ENCODE peak calls at places on chromosomes 11 and 22, in ten cellular contexts. One of them, this sample, is unnamed.

GRCh38 chr11:129148487-129148886 is 43.6 kb downstream of the ARHGAP32 start:
- DNase-seq in upper lobe of left lung: no peak
- DNase-seq in right lobe of liver: no peak
- DNase-seq in stomach: no peak
- DNase-seq in fibroblast of lung: no peak
- DNase-seq in hepatocyte: no peak
- DNase-seq in heart left ventricle: no peak
- DNase-seq in uterus: no peak
- DNase-seq in adrenal gland: no peak
- DNase-seq in heart right ventricle: no peak
- DNase-seq in this sample: no peak

GRCh38 chr11:76783294-76783900 is at the start of gene TSKU:
- DNase-seq in stomach: no peak
- DNase-seq in right lobe of liver: no peak
- DNase-seq in heart right ventricle: no peak
- DNase-seq in hepatocyte: no peak
- DNase-seq in fibroblast of lung: peak; percentile 24
- DNase-seq in upper lobe of left lung: no peak
- DNase-seq in uterus: no peak
- DNase-seq in adrenal gland: no peak
- DNase-seq in heart left ventricle: peak; percentile 63
- DNase-seq in this sample: no peak

GRCh38 chr22:49507607-49508292 is 319.9 kb downstream of the BRD1 start:
- DNase-seq in uterus: no peak
- DNase-seq in right lobe of liver: no peak
- DNase-seq in upper lobe of left lung: no peak
- DNase-seq in heart left ventricle: no peak
- DNase-seq in hepatocyte: no peak
- DNase-seq in stomach: peak; percentile 18
- DNase-seq in adrenal gland: no peak
- DNase-seq in fibroblast of lung: no peak
- DNase-seq in heart right ventricle: no peak
- DNase-seq in this sample: no peak

GRCh38 chr11:86818466-86819282 is 18.3 kb downstream of the PRSS23 start:
- DNase-seq in right lobe of liver: no peak
- DNase-seq in heart right ventricle: no peak
- DNase-seq in upper lobe of left lung: no peak
- DNase-seq in uterus: no peak
- DNase-seq in hepatocyte: peak; percentile 79
- DNase-seq in stomach: no peak
- DNase-seq in adrenal gland: no peak
- DNase-seq in fibroblast of lung: peak; percentile 88
- DNase-seq in heart left ventricle: no peak
- DNase-seq in this sample: peak; percentile 49

GRCh38 chr11:9943346-9944110 is 279.7 kb downstream of the SWAP70 start:
- DNase-seq in stomach: no peak
- DNase-seq in fibroblast of lung: peak; percentile 98
- DNase-seq in uterus: no peak
- DNase-seq in adrenal gland: no peak
- DNase-seq in hepatocyte: no peak
- DNase-seq in heart left ventricle: no peak
- DNase-seq in right lobe of liver: no peak
- DNase-seq in heart right ventricle: no peak
- DNase-seq in upper lobe of left lung: no peak
- DNase-seq in this sample: no peak

GRCh38 chr11:119093951-119094815 is 7.5 kb downstream of the DPAGT1 start:
- DNase-seq in uterus: peak; percentile 44
- DNase-seq in hepatocyte: peak; percentile 62
- DNase-seq in stomach: peak; percentile 37
- DNase-seq in upper lobe of left lung: peak; percentile 48
- DNase-seq in right lobe of liver: peak; percentile 57
- DNase-seq in heart right ventricle: peak; percentile 39
- DNase-seq in adrenal gland: peak; percentile 58
- DNase-seq in fibroblast of lung: peak; percentile 43
- DNase-seq in heart left ventricle: no peak
- DNase-seq in this sample: peak; percentile 60

GRCh38 chr11:85810871-85811611 is at the start of gene SYTL2:
- DNase-seq in heart left ventricle: peak; percentile 81
- DNase-seq in fibroblast of lung: peak; percentile 34
- DNase-seq in stomach: peak; percentile 82
- DNase-seq in right lobe of liver: peak; percentile 80
- DNase-seq in adrenal gland: peak; percentile 67
- DNase-seq in hepatocyte: peak; percentile 83
- DNase-seq in upper lobe of left lung: peak; percentile 79
- DNase-seq in heart right ventricle: peak; percentile 80
- DNase-seq in uterus: peak; percentile 65
- DNase-seq in this sample: peak; percentile 95

GRCh38 chr22:22609271-22609670 is 35.1 kb upstream of the GGTLC2 start:
- DNase-seq in right lobe of liver: no peak
- DNase-seq in fibroblast of lung: peak; percentile 10
- DNase-seq in upper lobe of left lung: no peak
- DNase-seq in heart left ventricle: no peak
- DNase-seq in hepatocyte: no peak
- DNase-seq in adrenal gland: no peak
- DNase-seq in heart right ventricle: no peak
- DNase-seq in stomach: no peak
- DNase-seq in uterus: no peak
- DNase-seq in this sample: no peak

GRCh38 chr11:5694642-5695041 is 5.1 kb downstream of the TRIM22 start:
- DNase-seq in heart right ventricle: no peak
- DNase-seq in uterus: no peak
- DNase-seq in fibroblast of lung: no peak
- DNase-seq in adrenal gland: no peak
- DNase-seq in stomach: no peak
- DNase-seq in heart left ventricle: no peak
- DNase-seq in hepatocyte: no peak
- DNase-seq in upper lobe of left lung: no peak
- DNase-seq in right lobe of liver: no peak
- DNase-seq in this sample: no peak

GRCh38 chr11:5690216-5690615 is 626 bp downstream of the TRIM22 start:
- DNase-seq in hepatocyte: no peak
- DNase-seq in upper lobe of left lung: peak; percentile 28
- DNase-seq in heart right ventricle: no peak
- DNase-seq in stomach: no peak
- DNase-seq in right lobe of liver: no peak
- DNase-seq in fibroblast of lung: peak; percentile 51
- DNase-seq in adrenal gland: no peak
- DNase-seq in uterus: no peak
- DNase-seq in heart left ventricle: no peak
- DNase-seq in this sample: no peak

GRCh38 chr11:5689551-5689983 is at the start of gene TRIM22:
- DNase-seq in heart left ventricle: no peak
- DNase-seq in right lobe of liver: no peak
- DNase-seq in hepatocyte: peak; percentile 32
- DNase-seq in fibroblast of lung: peak; percentile 62
- DNase-seq in heart right ventricle: no peak
- DNase-seq in adrenal gland: no peak
- DNase-seq in uterus: peak; percentile 44
- DNase-seq in stomach: peak; percentile 48
- DNase-seq in upper lobe of left lung: peak; percentile 69
- DNase-seq in this sample: peak; percentile 61

GRCh38 chr11:5690736-5691135 is 1.1 kb downstream of the TRIM22 start:
- DNase-seq in fibroblast of lung: peak; percentile 34
- DNase-seq in heart right ventricle: no peak
- DNase-seq in heart left ventricle: no peak
- DNase-seq in adrenal gland: no peak
- DNase-seq in right lobe of liver: no peak
- DNase-seq in uterus: peak; percentile 33
- DNase-seq in upper lobe of left lung: no peak
- DNase-seq in hepatocyte: no peak
- DNase-seq in stomach: no peak
- DNase-seq in this sample: no peak

GRCh38 chr11:5691963-5692358 is 2.4 kb downstream of the TRIM22 start:
- DNase-seq in right lobe of liver: no peak
- DNase-seq in hepatocyte: no peak
- DNase-seq in uterus: no peak
- DNase-seq in adrenal gland: no peak
- DNase-seq in heart left ventricle: no peak
- DNase-seq in fibroblast of lung: no peak
- DNase-seq in stomach: no peak
- DNase-seq in heart right ventricle: no peak
- DNase-seq in upper lobe of left lung: no peak
- DNase-seq in this sample: no peak
- H3K4me3 ChIP-seq in right lobe of liver: no peak overlapping the region
- H3K4me3 ChIP-seq in hepatocyte: no peak overlapping the region
- H3K4me3 ChIP-seq in uterus: no peak overlapping the region
- H3K4me3 ChIP-seq in adrenal gland: peak overlapping the region; percentile 46
- H3K4me3 ChIP-seq in heart left ventricle: peak overlapping the region; percentile 42
- H3K4me3 ChIP-seq in fibroblast of lung: no peak overlapping the region
- H3K4me3 ChIP-seq in stomach: peak overlapping the region; percentile 50
- H3K4me3 ChIP-seq in heart right ventricle: peak overlapping the region; percentile 57
- H3K4me3 ChIP-seq in upper lobe of left lung: peak overlapping the region; percentile 57
- H3K4me3 ChIP-seq in this sample: no peak overlapping the region

DNA sequence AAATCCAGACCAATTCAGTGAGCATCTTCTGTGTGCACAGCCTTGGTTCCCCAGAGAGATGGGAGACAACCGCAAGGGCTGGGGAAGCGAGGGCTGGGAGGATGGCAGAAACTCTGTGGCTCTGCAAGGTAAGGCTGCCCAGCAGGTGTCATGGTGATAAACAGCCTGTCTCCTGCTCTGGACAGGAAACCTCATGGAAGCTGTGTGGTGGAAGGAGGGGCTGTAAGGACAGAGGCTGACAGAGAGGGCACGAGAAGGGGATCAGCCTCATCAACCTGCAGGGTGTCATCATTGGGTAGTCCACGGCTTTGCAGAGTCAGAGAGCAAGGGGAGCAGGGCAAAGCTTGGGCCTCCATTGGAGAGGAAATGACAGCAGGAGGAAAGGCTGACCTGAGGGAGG is 138.4 kb upstream of the CADM1 start:
- DNase-seq in uterus: no peak
- DNase-seq in hepatocyte: no peak
- DNase-seq in fibroblast of lung: no peak
- DNase-seq in right lobe of liver: no peak
- DNase-seq in stomach: no peak
- DNase-seq in upper lobe of left lung: no peak
- DNase-seq in heart right ventricle: no peak
- DNase-seq in adrenal gland: no peak
- DNase-seq in heart left ventricle: no peak
- DNase-seq in this sample: no peak
- H3K27me3 ChIP-seq in uterus: no peaks in the 10 kb centered on the region
- H3K27me3 ChIP-seq in hepatocyte: peaks cover 44% of the 10 kb centered on the region
- H3K27me3 ChIP-seq in fibroblast of lung: peaks cover 32% of the 10 kb centered on the region
- H3K27me3 ChIP-seq in right lobe of liver: no peaks in the 10 kb centered on the region
- H3K27me3 ChIP-seq in stomach: no peaks in the 10 kb centered on the region
- H3K27me3 ChIP-seq in upper lobe of left lung: no peaks in the 10 kb centered on the region
- H3K27me3 ChIP-seq in heart right ventricle: peaks cover 65% of the 10 kb centered on the region
- H3K27me3 ChIP-seq in adrenal gland: peaks cover 10% of the 10 kb centered on the region
- H3K27me3 ChIP-seq in heart left ventricle: no peaks in the 10 kb centered on the region
- H3K27me3 ChIP-seq in this sample: no peaks in the 10 kb centered on the region

DNA sequence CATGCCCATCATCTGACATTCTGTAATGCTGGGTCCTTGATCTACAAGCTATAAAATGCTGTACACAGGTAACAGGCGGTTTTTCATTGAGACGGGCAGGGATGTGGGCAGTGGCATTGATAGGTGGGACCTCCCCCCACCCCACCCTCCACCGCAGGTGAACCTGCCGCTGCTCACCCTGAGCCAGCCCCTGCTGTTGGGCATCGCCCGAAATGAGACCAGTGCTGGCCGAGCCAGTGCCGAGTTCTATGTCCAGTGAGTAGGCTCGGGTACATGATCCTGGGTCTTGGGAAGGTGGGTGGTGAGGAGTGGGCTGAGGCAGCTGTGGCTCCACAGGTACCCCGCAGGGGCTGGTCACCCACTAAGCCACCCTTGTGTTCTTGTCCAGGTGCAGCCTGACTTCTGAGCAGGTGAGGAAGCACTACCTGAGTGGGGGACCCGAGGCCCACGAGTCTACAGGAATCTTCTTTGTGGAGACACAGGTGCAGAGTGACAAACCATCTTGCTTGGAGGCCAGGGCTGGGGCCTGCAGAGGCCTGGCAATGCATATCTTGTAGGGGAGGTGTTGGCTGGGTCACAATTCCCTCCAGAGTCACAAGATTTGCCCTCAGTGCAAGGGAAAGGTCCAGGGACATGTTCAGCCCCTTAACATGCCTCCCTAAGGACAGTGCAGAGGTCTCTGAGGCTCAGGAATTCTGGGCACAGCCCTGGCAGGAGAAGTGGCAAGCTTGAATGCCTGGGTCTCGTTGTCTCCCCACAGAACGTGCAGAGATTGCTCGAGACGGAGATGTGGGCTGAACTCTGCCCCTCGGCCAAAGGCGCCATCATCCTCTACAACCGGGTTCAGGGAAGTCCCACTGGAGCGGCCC is 1.0 kb upstream of the DNAJC4 start:
- DNase-seq in right lobe of liver: peak; percentile 30
- DNase-seq in uterus: no peak
- DNase-seq in fibroblast of lung: no peak
- DNase-seq in stomach: no peak
- DNase-seq in heart right ventricle: no peak
- DNase-seq in hepatocyte: no peak
- DNase-seq in upper lobe of left lung: no peak
- DNase-seq in adrenal gland: peak; percentile 41
- DNase-seq in heart left ventricle: peak; percentile 28
- DNase-seq in this sample: no peak
- H3K4me3 ChIP-seq in right lobe of liver: no peak overlapping the region
- H3K4me3 ChIP-seq in uterus: peak overlapping the region; percentile 79
- H3K4me3 ChIP-seq in fibroblast of lung: peak overlapping the region; percentile 63
- H3K4me3 ChIP-seq in stomach: peak overlapping the region; percentile 66
- H3K4me3 ChIP-seq in heart right ventricle: peak overlapping the region; percentile 87
- H3K4me3 ChIP-seq in hepatocyte: no peak overlapping the region
- H3K4me3 ChIP-seq in upper lobe of left lung: peak overlapping the region; percentile 93
- H3K4me3 ChIP-seq in adrenal gland: no peak overlapping the region
- H3K4me3 ChIP-seq in heart left ventricle: peak overlapping the region; percentile 82
- H3K4me3 ChIP-seq in this sample: peak overlapping the region; percentile 80

GRCh38 chr22:37270928-37271650 is 11.2 kb upstream of the CYTH4 start:
- DNase-seq in heart left ventricle: no peak
- DNase-seq in fibroblast of lung: peak; percentile 14
- DNase-seq in stomach: no peak
- DNase-seq in uterus: no peak
- DNase-seq in hepatocyte: no peak
- DNase-seq in upper lobe of left lung: peak; percentile 65
- DNase-seq in heart right ventricle: no peak
- DNase-seq in adrenal gland: no peak
- DNase-seq in right lobe of liver: peak; percentile 5
- DNase-seq in this sample: no peak

GRCh38 chr22:37267128-37267587 is 15.2 kb upstream of the CYTH4 start:
- DNase-seq in fibroblast of lung: no peak
- DNase-seq in upper lobe of left lung: peak; percentile 70
- DNase-seq in hepatocyte: peak; percentile 68
- DNase-seq in heart left ventricle: peak; percentile 56
- DNase-seq in adrenal gland: no peak
- DNase-seq in right lobe of liver: peak; percentile 65
- DNase-seq in uterus: no peak
- DNase-seq in heart right ventricle: peak; percentile 53
- DNase-seq in stomach: peak; percentile 42
- DNase-seq in this sample: peak; percentile 96

GRCh38 chr22:37269930-37270678 is 12.2 kb upstream of the CYTH4 start:
- DNase-seq in uterus: no peak
- DNase-seq in fibroblast of lung: no peak
- DNase-seq in stomach: no peak
- DNase-seq in adrenal gland: no peak
- DNase-seq in right lobe of liver: no peak
- DNase-seq in heart left ventricle: no peak
- DNase-seq in heart right ventricle: no peak
- DNase-seq in hepatocyte: no peak
- DNase-seq in upper lobe of left lung: no peak
- DNase-seq in this sample: no peak

GRCh38 chr22:37266581-37267127 is 15.7 kb upstream of the CYTH4 start:
- DNase-seq in hepatocyte: no peak
- DNase-seq in fibroblast of lung: no peak
- DNase-seq in stomach: no peak
- DNase-seq in right lobe of liver: no peak
- DNase-seq in uterus: no peak
- DNase-seq in heart right ventricle: no peak
- DNase-seq in heart left ventricle: no peak
- DNase-seq in upper lobe of left lung: no peak
- DNase-seq in adrenal gland: no peak
- DNase-seq in this sample: no peak

DNA sequence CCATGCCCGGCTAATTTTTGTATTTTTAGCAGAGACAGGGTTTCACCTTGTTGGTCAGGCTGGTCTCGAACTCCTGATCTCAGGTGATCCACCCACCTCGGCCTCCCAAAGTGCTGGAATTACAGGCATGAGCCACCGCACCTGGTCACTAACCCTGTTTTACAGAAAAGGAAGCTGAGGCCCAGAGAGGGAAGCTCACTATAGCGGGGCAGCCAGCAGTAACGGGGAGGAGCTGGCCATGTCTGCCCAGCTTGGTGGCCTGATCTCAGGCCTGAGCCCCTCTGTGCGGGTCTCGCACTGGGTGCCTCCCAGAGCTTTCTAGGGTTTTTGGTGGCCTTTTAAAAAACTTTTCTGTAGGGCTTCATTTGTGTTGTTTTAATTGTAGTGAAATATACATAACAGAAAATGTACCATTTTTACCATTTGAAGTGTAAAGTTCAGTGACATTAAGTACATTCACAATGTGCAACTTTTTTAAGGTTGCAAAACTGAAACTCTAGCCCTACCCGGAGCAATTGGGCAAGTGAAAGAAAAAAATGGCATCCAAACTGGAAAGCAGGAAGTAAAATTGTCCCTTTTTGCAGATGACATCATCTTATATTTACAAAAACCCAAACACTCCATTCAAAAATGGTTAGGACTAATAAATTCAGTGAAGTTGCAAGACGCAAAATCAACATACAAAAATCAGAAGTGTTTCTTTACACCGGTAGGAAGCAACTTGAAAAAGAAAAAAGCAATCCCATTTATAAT is 14.5 kb upstream of the CYTH4 start:
- DNase-seq in right lobe of liver: no peak
- DNase-seq in adrenal gland: no peak
- DNase-seq in stomach: no peak
- DNase-seq in heart right ventricle: no peak
- DNase-seq in upper lobe of left lung: no peak
- DNase-seq in fibroblast of lung: peak; percentile 45
- DNase-seq in uterus: no peak
- DNase-seq in heart left ventricle: no peak
- DNase-seq in hepatocyte: no peak
- DNase-seq in this sample: no peak
- H3K27me3 ChIP-seq in right lobe of liver: no peaks in the 10 kb centered on the region
- H3K27me3 ChIP-seq in adrenal gland: no peaks in the 10 kb centered on the region
- H3K27me3 ChIP-seq in stomach: no peaks in the 10 kb centered on the region
- H3K27me3 ChIP-seq in heart right ventricle: peaks cover 8% of the 10 kb centered on the region
- H3K27me3 ChIP-seq in upper lobe of left lung: no peaks in the 10 kb centered on the region
- H3K27me3 ChIP-seq in fibroblast of lung: peaks cover 9% of the 10 kb centered on the region
- H3K27me3 ChIP-seq in uterus: no peaks in the 10 kb centered on the region
- H3K27me3 ChIP-seq in heart left ventricle: no peaks in the 10 kb centered on the region
- H3K27me3 ChIP-seq in hepatocyte: no peaks in the 10 kb centered on the region
- H3K27me3 ChIP-seq in this sample: no peaks in the 10 kb centered on the region